ENCODE peak calls at places on chromosomes 5 and 9, in nine cellular contexts. One of them, this sample, is unnamed.

GRCh38 chr5:5017827-5018559 is 122.1 kb upstream of the ADAMTS16 start:
- DNase-seq in GM23338: no peak
- DNase-seq in OCI-LY7: no peak
- DNase-seq in neural progenitor cell: no peak
- DNase-seq in MM.1S: no peak
- DNase-seq in SK-N-SH: no peak
- DNase-seq in GM23248: peak
- DNase-seq in hepatocyte: no peak
- DNase-seq in HCT116: no peak
- DNase-seq in this sample: peak

GRCh38 chr5:164153469-164154172 is 648.2 kb downstream of the MAT2B start:
- DNase-seq in GM23338: no peak
- DNase-seq in GM23248: no peak
- DNase-seq in SK-N-SH: no peak
- DNase-seq in hepatocyte: no peak
- DNase-seq in OCI-LY7: no peak
- DNase-seq in neural progenitor cell: no peak
- DNase-seq in MM.1S: no peak
- DNase-seq in HCT116: no peak
- DNase-seq in this sample: peak

GRCh38 chr9:95515272-95516113 is 1.3 kb downstream of the PTCH1 start:
- DNase-seq in OCI-LY7: peak
- DNase-seq in neural progenitor cell: peak
- DNase-seq in HCT116: no peak
- DNase-seq in hepatocyte: peak
- DNase-seq in GM23338: peak
- DNase-seq in GM23248: peak
- DNase-seq in MM.1S: peak
- DNase-seq in SK-N-SH: peak
- DNase-seq in this sample: no peak

GRCh38 chr9:35923927-35924763 is 14.9 kb downstream of the SPAAR start:
- DNase-seq in HCT116: peak
- DNase-seq in GM23338: no peak
- DNase-seq in hepatocyte: peak
- DNase-seq in OCI-LY7: no peak
- DNase-seq in SK-N-SH: no peak
- DNase-seq in neural progenitor cell: no peak
- DNase-seq in GM23248: peak
- DNase-seq in MM.1S: peak
- DNase-seq in this sample: peak

GRCh38 chr9:70031141-70031545 is 12.5 kb upstream of the MAMDC2 start:
- DNase-seq in GM23248: peak
- DNase-seq in GM23338: no peak
- DNase-seq in OCI-LY7: no peak
- DNase-seq in SK-N-SH: no peak
- DNase-seq in MM.1S: no peak
- DNase-seq in neural progenitor cell: no peak
- DNase-seq in hepatocyte: no peak
- DNase-seq in HCT116: peak
- DNase-seq in this sample: peak

GRCh38 chr9:107847977-107848376 is 358.4 kb upstream of the KLF4 start:
- DNase-seq in SK-N-SH: no peak
- DNase-seq in GM23248: peak
- DNase-seq in HCT116: no peak
- DNase-seq in OCI-LY7: no peak
- DNase-seq in GM23338: no peak
- DNase-seq in neural progenitor cell: no peak
- DNase-seq in MM.1S: no peak
- DNase-seq in hepatocyte: no peak
- DNase-seq in this sample: peak

GRCh38 chr5:107770051-107770450 is 99.3 kb upstream of the EFNA5 start:
- DNase-seq in MM.1S: no peak
- DNase-seq in GM23338: no peak
- DNase-seq in SK-N-SH: no peak
- DNase-seq in neural progenitor cell: no peak
- DNase-seq in GM23248: no peak
- DNase-seq in OCI-LY7: no peak
- DNase-seq in hepatocyte: no peak
- DNase-seq in HCT116: no peak
- DNase-seq in this sample: no peak

GRCh38 chr9:124602204-124602603 is 95.0 kb upstream of the NR5A1 start:
- DNase-seq in OCI-LY7: no peak
- DNase-seq in HCT116: no peak
- DNase-seq in hepatocyte: peak
- DNase-seq in GM23248: no peak
- DNase-seq in neural progenitor cell: no peak
- DNase-seq in SK-N-SH: no peak
- DNase-seq in MM.1S: no peak
- DNase-seq in GM23338: no peak
- DNase-seq in this sample: peak

GRCh38 chr5:134125195-134126015 is 10.9 kb downstream of the TCF7 start:
- DNase-seq in GM23338: no peak
- DNase-seq in MM.1S: no peak
- DNase-seq in SK-N-SH: peak
- DNase-seq in HCT116: peak
- DNase-seq in hepatocyte: peak
- DNase-seq in OCI-LY7: no peak
- DNase-seq in GM23248: peak
- DNase-seq in neural progenitor cell: no peak
- DNase-seq in this sample: peak

GRCh38 chr5:14413331-14413750 is 168.3 kb upstream of the OTULINL start:
- DNase-seq in HCT116: no peak
- DNase-seq in neural progenitor cell: no peak
- DNase-seq in hepatocyte: no peak
- DNase-seq in MM.1S: no peak
- DNase-seq in SK-N-SH: no peak
- DNase-seq in GM23338: no peak
- DNase-seq in GM23248: no peak
- DNase-seq in OCI-LY7: no peak
- DNase-seq in this sample: no peak

GRCh38 chr9:128836509-128837145 is 7.0 kb upstream of the SPOUT1 start:
- DNase-seq in HCT116: no peak
- DNase-seq in neural progenitor cell: no peak
- DNase-seq in GM23248: no peak
- DNase-seq in SK-N-SH: no peak
- DNase-seq in GM23338: no peak
- DNase-seq in MM.1S: no peak
- DNase-seq in OCI-LY7: no peak
- DNase-seq in hepatocyte: no peak
- DNase-seq in this sample: no peak

GRCh38 chr5:124121198-124121597 is 609.2 kb downstream of the CSNK1G3 start:
- DNase-seq in neural progenitor cell: no peak
- DNase-seq in hepatocyte: no peak
- DNase-seq in MM.1S: no peak
- DNase-seq in GM23248: no peak
- DNase-seq in OCI-LY7: no peak
- DNase-seq in GM23338: no peak
- DNase-seq in SK-N-SH: no peak
- DNase-seq in HCT116: no peak
- DNase-seq in this sample: peak

GRCh38 chr9:105088499-105088898 is 156.0 kb upstream of the SLC44A1 start:
- DNase-seq in SK-N-SH: no peak
- DNase-seq in hepatocyte: peak
- DNase-seq in neural progenitor cell: no peak
- DNase-seq in GM23338: peak
- DNase-seq in MM.1S: no peak
- DNase-seq in OCI-LY7: no peak
- DNase-seq in GM23248: no peak
- DNase-seq in HCT116: no peak
- DNase-seq in this sample: no peak

GRCh38 chr5:179267671-179268071 is 77.6 kb downstream of the ADAMTS2 start:
- DNase-seq in hepatocyte: no peak
- DNase-seq in MM.1S: no peak
- DNase-seq in HCT116: no peak
- DNase-seq in SK-N-SH: peak
- DNase-seq in neural progenitor cell: no peak
- DNase-seq in OCI-LY7: no peak
- DNase-seq in GM23338: no peak
- DNase-seq in GM23248: peak
- DNase-seq in this sample: no peak

GRCh38 chr9:115353681-115354080 is 235.7 kb upstream of the TNC start:
- DNase-seq in GM23338: no peak
- DNase-seq in neural progenitor cell: no peak
- DNase-seq in OCI-LY7: no peak
- DNase-seq in hepatocyte: no peak
- DNase-seq in SK-N-SH: no peak
- DNase-seq in HCT116: no peak
- DNase-seq in MM.1S: peak
- DNase-seq in GM23248: no peak
- DNase-seq in this sample: peak
- TF ChIP-seq EZH2phosphoT487 in GM23338: no peak
- TF ChIP-seq EZH2phosphoT487 in neural progenitor cell: no peak
- TF ChIP-seq EZH2phosphoT487 in OCI-LY7: no peak
- TF ChIP-seq EZH2phosphoT487 in hepatocyte: no peak
- TF ChIP-seq EZH2phosphoT487 in SK-N-SH: no peak
- TF ChIP-seq EZH2phosphoT487 in HCT116: no peak
- TF ChIP-seq EZH2phosphoT487 in MM.1S: no peak
- TF ChIP-seq EZH2phosphoT487 in GM23248: no peak
- TF ChIP-seq EZH2phosphoT487 in this sample: no peak

DNA sequence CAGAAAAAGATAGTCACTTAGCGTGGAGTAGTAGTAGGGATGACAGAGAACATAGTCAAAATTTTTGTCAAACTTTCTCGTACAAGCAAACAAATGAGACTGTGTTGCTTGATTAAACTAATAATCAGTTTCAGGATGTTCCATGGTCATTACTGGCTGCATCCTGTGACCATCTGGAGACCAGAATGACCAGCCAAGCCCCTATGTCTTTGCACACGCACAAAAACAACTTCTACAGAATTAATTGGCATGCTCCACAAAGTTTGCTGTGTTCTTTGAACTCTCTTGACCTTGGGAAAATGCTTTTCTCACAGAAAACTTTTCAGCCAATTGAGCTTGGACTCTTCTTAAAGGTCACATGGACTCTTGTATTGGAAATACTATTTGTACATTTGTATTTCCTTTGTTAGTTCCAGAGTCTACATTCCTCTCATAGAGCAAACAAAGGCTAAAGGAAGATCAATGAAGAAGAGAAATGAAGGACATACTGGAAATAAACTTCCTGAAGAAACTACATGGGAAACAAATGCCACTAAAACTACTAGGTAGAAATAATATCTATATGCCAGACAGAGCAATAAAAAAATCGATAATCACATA is 147.8 kb downstream of the ARRDC3 start:
- DNase-seq in hepatocyte: no peak
- DNase-seq in MM.1S: no peak
- DNase-seq in neural progenitor cell: no peak
- DNase-seq in HCT116: no peak
- DNase-seq in SK-N-SH: no peak
- DNase-seq in GM23248: no peak
- DNase-seq in GM23338: no peak
- DNase-seq in OCI-LY7: no peak
- DNase-seq in this sample: no peak
- TF ChIP-seq EZH2phosphoT487 in hepatocyte: no peak
- TF ChIP-seq EZH2phosphoT487 in MM.1S: no peak
- TF ChIP-seq EZH2phosphoT487 in neural progenitor cell: no peak
- TF ChIP-seq EZH2phosphoT487 in HCT116: no peak
- TF ChIP-seq EZH2phosphoT487 in SK-N-SH: no peak
- TF ChIP-seq EZH2phosphoT487 in GM23248: no peak
- TF ChIP-seq EZH2phosphoT487 in GM23338: no peak
- TF ChIP-seq EZH2phosphoT487 in OCI-LY7: no peak
- TF ChIP-seq EZH2phosphoT487 in this sample: no peak

GRCh38 chr9:4495537-4495936 is 5.3 kb downstream of the SLC1A1 start:
- DNase-seq in hepatocyte: no peak
- DNase-seq in OCI-LY7: no peak
- DNase-seq in GM23338: no peak
- DNase-seq in HCT116: no peak
- DNase-seq in GM23248: no peak
- DNase-seq in SK-N-SH: no peak
- DNase-seq in MM.1S: no peak
- DNase-seq in neural progenitor cell: no peak
- DNase-seq in this sample: no peak

GRCh38 chr9:4496497-4496896 is 6.2 kb downstream of the SLC1A1 start:
- DNase-seq in SK-N-SH: no peak
- DNase-seq in GM23338: no peak
- DNase-seq in GM23248: no peak
- DNase-seq in HCT116: no peak
- DNase-seq in OCI-LY7: no peak
- DNase-seq in MM.1S: no peak
- DNase-seq in neural progenitor cell: no peak
- DNase-seq in hepatocyte: no peak
- DNase-seq in this sample: no peak

GRCh38 chr9:4494806-4495205 is 4.5 kb downstream of the SLC1A1 start:
- DNase-seq in neural progenitor cell: no peak
- DNase-seq in MM.1S: no peak
- DNase-seq in GM23338: no peak
- DNase-seq in GM23248: no peak
- DNase-seq in hepatocyte: no peak
- DNase-seq in SK-N-SH: no peak
- DNase-seq in HCT116: no peak
- DNase-seq in OCI-LY7: no peak
- DNase-seq in this sample: no peak

GRCh38 chr9:4491621-4491975 is 1.3 kb downstream of the SLC1A1 start:
- DNase-seq in neural progenitor cell: peak
- DNase-seq in GM23248: no peak
- DNase-seq in SK-N-SH: no peak
- DNase-seq in hepatocyte: peak
- DNase-seq in GM23338: peak
- DNase-seq in HCT116: no peak
- DNase-seq in OCI-LY7: no peak
- DNase-seq in MM.1S: no peak
- DNase-seq in this sample: peak

GRCh38 chr9:4494337-4494736 is 4.1 kb downstream of the SLC1A1 start:
- DNase-seq in SK-N-SH: no peak
- DNase-seq in neural progenitor cell: no peak
- DNase-seq in GM23248: peak
- DNase-seq in OCI-LY7: no peak
- DNase-seq in HCT116: no peak
- DNase-seq in hepatocyte: no peak
- DNase-seq in GM23338: no peak
- DNase-seq in MM.1S: no peak
- DNase-seq in this sample: peak
- TF ChIP-seq EZH2phosphoT487 in SK-N-SH: no peak
- TF ChIP-seq EZH2phosphoT487 in neural progenitor cell: no peak
- TF ChIP-seq EZH2phosphoT487 in GM23248: no peak
- TF ChIP-seq EZH2phosphoT487 in OCI-LY7: no peak
- TF ChIP-seq EZH2phosphoT487 in HCT116: no peak
- TF ChIP-seq EZH2phosphoT487 in hepatocyte: no peak
- TF ChIP-seq EZH2phosphoT487 in GM23338: no peak
- TF ChIP-seq EZH2phosphoT487 in MM.1S: no peak
- TF ChIP-seq EZH2phosphoT487 in this sample: no peak

DNA sequence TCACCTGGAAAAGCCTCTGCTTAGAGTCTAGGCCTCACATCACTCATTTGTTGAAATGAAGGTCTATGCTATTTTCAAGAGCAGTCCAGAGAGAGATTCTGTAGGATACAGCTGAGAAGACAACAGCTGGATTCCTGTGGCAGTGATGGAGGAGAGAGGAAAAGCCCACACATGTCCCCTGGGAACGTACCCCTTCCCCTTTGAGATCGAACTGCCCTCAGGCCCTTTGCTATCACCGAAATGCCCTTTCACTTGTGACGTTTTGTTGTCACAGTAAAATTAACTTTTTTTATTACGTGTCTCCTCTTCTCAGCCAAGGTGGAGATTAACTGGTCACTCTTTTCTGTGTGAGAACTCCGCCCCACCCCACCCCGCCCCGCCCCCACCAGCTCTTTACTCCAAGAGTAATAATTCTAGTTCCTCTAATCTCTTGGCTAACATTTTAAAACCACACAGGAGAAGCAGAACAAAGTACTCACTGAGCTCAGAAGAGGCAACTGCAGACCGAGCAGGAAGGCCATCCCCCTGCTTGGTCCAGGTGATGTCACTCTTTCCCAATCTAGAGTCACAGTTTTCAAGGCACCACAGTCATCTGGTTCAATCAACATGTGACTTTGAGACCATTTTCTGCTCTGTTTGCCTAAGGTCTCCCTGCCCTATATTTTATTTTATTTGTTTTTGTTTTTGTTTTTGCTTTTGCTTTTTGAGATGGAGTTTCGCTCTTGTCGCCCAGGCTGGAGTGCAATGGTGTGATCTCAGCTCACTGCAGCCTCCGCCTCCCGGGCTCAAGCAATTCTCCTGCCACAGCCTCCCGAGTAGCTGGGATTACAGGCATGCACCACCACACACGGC is 105.6 kb downstream of the SUSD1 start:
- DNase-seq in GM23338: no peak
- DNase-seq in GM23248: peak
- DNase-seq in hepatocyte: peak
- DNase-seq in HCT116: no peak
- DNase-seq in SK-N-SH: no peak
- DNase-seq in neural progenitor cell: no peak
- DNase-seq in OCI-LY7: peak
- DNase-seq in MM.1S: no peak
- DNase-seq in this sample: peak
- TF ChIP-seq EZH2phosphoT487 in GM23338: no peak
- TF ChIP-seq EZH2phosphoT487 in GM23248: no peak
- TF ChIP-seq EZH2phosphoT487 in hepatocyte: no peak
- TF ChIP-seq EZH2phosphoT487 in HCT116: no peak
- TF ChIP-seq EZH2phosphoT487 in SK-N-SH: no peak
- TF ChIP-seq EZH2phosphoT487 in neural progenitor cell: no peak
- TF ChIP-seq EZH2phosphoT487 in OCI-LY7: no peak
- TF ChIP-seq EZH2phosphoT487 in MM.1S: no peak
- TF ChIP-seq EZH2phosphoT487 in this sample: no peak